ENCODE peak calls at places on chromosomes 1 and 21, in seven cellular contexts. J, D, Z, M, L, G and E are unnamed samples.

GRCh38 chr1:234927312-234927967 is 201.2 kb downstream of the TOMM20 start:
- DNase-seq in L (no peak), J (no peak), M (no peak), G (no peak), Z (no peak), D (no peak), E (no peak)

GRCh38 chr1:150813028-150813707 is 5.1 kb upstream of the CTSK start:
- DNase-seq in M (peak; percentile 64), L (peak; percentile 74), G (peak; percentile 80), D (peak; percentile 74), J (peak; percentile 9), Z (peak; percentile 70), E (peak; percentile 92)

GRCh38 chr1:160007577-160008200 is 24.1 kb downstream of the PIGM start:
- DNase-seq in L (no peak), Z (no peak), M (peak; percentile 77), J (no peak), D (no peak), G (no peak), E (peak; percentile 61)

GRCh38 chr1:7366286-7366954 is 404.7 kb upstream of the VAMP3 start:
- DNase-seq in J (no peak), Z (no peak), D (no peak), M (no peak), L (no peak), G (no peak), E (no peak)

GRCh38 chr1:93448292-93448982 is 519 bp downstream of the FNBP1L start:
- DNase-seq in J (no peak), D (peak; percentile 62), G (peak; percentile 68), L (peak; percentile 4), Z (no peak), M (peak; percentile 88), E (no peak)

GRCh38 chr21:40699366-40699765 is 147.6 kb downstream of the DSCAM start:
- DNase-seq in M (no peak), J (no peak), D (no peak), L (no peak), G (no peak), Z (no peak), E (no peak)

GRCh38 chr1:183883629-183884028 is 78.7 kb downstream of the RGL1 start:
- DNase-seq in L (no peak), D (no peak), G (peak; percentile 14), M (no peak), J (no peak), Z (peak; percentile 33), E (no peak)

GRCh38 chr1:36321119-36321951 is 2.1 kb downstream of the EVA1B start:
- DNase-seq in M (peak; percentile 98), L (no peak), G (peak; percentile 68), D (peak; percentile 74), Z (peak; percentile 96), J (peak; percentile 45), E (peak; percentile 98)

GRCh38 chr1:182297312-182297711 is 94.3 kb downstream of the GLUL start:
- DNase-seq in G (no peak), M (no peak), Z (no peak), D (no peak), J (no peak), L (no peak), E (no peak)

GRCh38 chr1:59765036-59765730 is 49.6 kb upstream of the HOOK1 start:
- DNase-seq in G (no peak), M (no peak), D (no peak), Z (no peak), J (no peak), L (peak; percentile 93), E (no peak)

GRCh38 chr1:12132078-12132477 is 34.7 kb upstream of the TNFRSF1B start:
- DNase-seq in M (no peak), Z (peak; percentile 84), L (peak; percentile 95), G (no peak), D (no peak), J (no peak), E (peak; percentile 92)

GRCh38 chr1:200644021-200644420 is 23.5 kb upstream of the KIF14 start:
- DNase-seq in G (no peak), M (no peak), J (no peak), L (no peak), D (no peak), Z (no peak), E (no peak)

GRCh38 chr1:200641175-200641489 is 20.6 kb upstream of the KIF14 start:
- DNase-seq in G (no peak), L (peak; percentile 58), Z (peak; percentile 23), J (no peak), D (no peak), M (no peak), E (peak; percentile 20)

GRCh38 chr1:200642481-200642880 is 21.9 kb upstream of the KIF14 start:
- DNase-seq in G (no peak), D (no peak), J (no peak), Z (no peak), L (no peak), M (no peak), E (no peak)

GRCh38 chr1:200638073-200638472 is 17.5 kb upstream of the KIF14 start:
- DNase-seq in Z (no peak), G (no peak), D (no peak), M (no peak), L (no peak), J (no peak), E (no peak)

GRCh38 chr1:200640373-200641174 is 20.0 kb upstream of the KIF14 start:
- DNase-seq in J (no peak), L (no peak), Z (no peak), G (no peak), M (no peak), D (no peak), E (no peak)
- TF ChIP-seq CTCF in J (no peak), L (no peak), Z (no peak), G (no peak), M (no peak), D (no peak), E (no peak)

GRCh38 chr1:228464487-228464983 is 22.6 kb upstream of the RNF187 start:
- DNase-seq in G (peak; percentile 69), L (peak; percentile 53), J (peak; percentile 80), D (peak; percentile 65), Z (peak; percentile 77), M (peak; percentile 97), E (peak; percentile 92)
- H3K4me3 ChIP-seq in G (no peak overlapping the region), L (no peak overlapping the region), J (peak overlapping the region; percentile 72), D (peak overlapping the region; percentile 25), Z (peak overlapping the region; percentile 47), M (peak overlapping the region; percentile 82), E (peak overlapping the region; percentile 37)

GRCh38 chr1:24898152-24898908 is 31.7 kb downstream of the RUNX3 start:
- DNase-seq in Z (peak; percentile 23), M (peak; percentile 80), L (peak; percentile 29), D (peak; percentile 73), G (peak; percentile 77), J (no peak), E (no peak)
- TF ChIP-seq CTCF in Z (peak; percentile 78), M (peak; percentile 77), L (peak; percentile 85), D (peak; percentile 82), G (peak; percentile 77), J (peak; percentile 96), E (peak; percentile 92)

GRCh38 chr21:43663033-43663432 is 3.7 kb downstream of the RRP1B start:
- DNase-seq in J (no peak), M (no peak), Z (no peak), G (no peak), L (no peak), D (no peak), E (no peak)
- H3K4me3 ChIP-seq in J (no peak overlapping the region), M (no peak overlapping the region), Z (no peak overlapping the region), G (no peak overlapping the region), L (no peak overlapping the region), D (no peak overlapping the region), E (no peak overlapping the region)

GRCh38 chr21:33305344-33305671 is 19.5 kb upstream of the IFNAR1 start:
- DNase-seq in Z (no peak), J (no peak), M (no peak), L (no peak), D (no peak), G (no peak), E (no peak)

GRCh38 chr21:33300701-33301631 is 23.8 kb upstream of the IFNAR1 start:
- DNase-seq in J (no peak), L (no peak), Z (no peak), M (no peak), G (no peak), D (no peak), E (no peak)

GRCh38 chr21:33301632-33302002 is 23.2 kb upstream of the IFNAR1 start:
- DNase-seq in J (no peak), L (no peak), Z (no peak), G (no peak), D (no peak), M (no peak), E (no peak)

GRCh38 chr21:33302055-33302454 is 22.7 kb upstream of the IFNAR1 start:
- DNase-seq in L (no peak), J (no peak), G (no peak), Z (no peak), D (no peak), M (no peak), E (no peak)

GRCh38 chr21:33302796-33303195 is 22.0 kb upstream of the IFNAR1 start:
- DNase-seq in Z (no peak), M (peak; percentile 50), D (no peak), L (no peak), G (no peak), J (no peak), E (no peak)
- TF ChIP-seq CTCF in Z (no peak), M (peak; percentile 18), D (no peak), L (no peak), G (no peak), J (no peak), E (no peak)

GRCh38 chr1:110082477-110082876 is 12.0 kb upstream of the ALX3 start:
- DNase-seq in L (no peak), M (no peak), D (no peak), J (no peak), G (no peak), Z (no peak), E (peak; percentile 46)

GRCh38 chr1:110086959-110087358 is 16.5 kb upstream of the ALX3 start:
- DNase-seq in D (no peak), G (no peak), Z (peak; percentile 28), M (no peak), L (no peak), J (no peak), E (no peak)

GRCh38 chr1:110084226-110085078 is 14.0 kb upstream of the ALX3 start:
- DNase-seq in L (no peak), J (peak; percentile 38), M (peak; percentile 60), G (peak; percentile 67), Z (peak; percentile 65), D (peak; percentile 79), E (peak; percentile 49)

GRCh38 chr1:110085666-110086065 is 15.2 kb upstream of the ALX3 start:
- DNase-seq in L (no peak), Z (no peak), G (no peak), M (peak; percentile 61), J (no peak), D (no peak), E (no peak)

GRCh38 chr1:110083453-110084225 is 13.2 kb upstream of the ALX3 start:
- DNase-seq in G (no peak), J (no peak), D (no peak), L (no peak), Z (no peak), M (peak; percentile 59), E (no peak)
- H3K4me3 ChIP-seq in G (peak overlapping the region; percentile 77), J (peak overlapping the region; percentile 65), D (peak overlapping the region; percentile 75), L (no peak overlapping the region), Z (peak overlapping the region; percentile 53), M (peak overlapping the region; percentile 63), E (peak overlapping the region; percentile 58)